ENCODE peak calls at places on chromosomes 2 and 18, in five cellular contexts. One of them, this sample, is unnamed.
A peak's percentile ranks its signal among the peaks of the same experiment; 100 is the strongest.

GRCh38 chr2:227370791-227371312 is 8.3 kb downstream of the TM4SF20 start:
- DNase-seq in foreskin keratinocyte: no peak
- DNase-seq in K562: no peak
- DNase-seq in cardiac muscle cell: peak; percentile 89
- DNase-seq in heart right ventricle: peak; percentile 16
- DNase-seq in this sample: peak; percentile 26

GRCh38 chr2:200426754-200427153 is 83.1 kb downstream of the KCTD18 start:
- DNase-seq in foreskin keratinocyte: no peak
- DNase-seq in K562: no peak
- DNase-seq in cardiac muscle cell: no peak
- DNase-seq in heart right ventricle: no peak
- DNase-seq in this sample: no peak

GRCh38 chr2:183998041-183998796 is 600.1 kb upstream of the ZNF804A start:
- DNase-seq in foreskin keratinocyte: no peak
- DNase-seq in K562: no peak
- DNase-seq in cardiac muscle cell: no peak
- DNase-seq in heart right ventricle: no peak
- DNase-seq in this sample: no peak

GRCh38 chr2:160498147-160498546 is 4.5 kb upstream of the RBMS1 start:
- DNase-seq in foreskin keratinocyte: no peak
- DNase-seq in K562: no peak
- DNase-seq in cardiac muscle cell: no peak
- DNase-seq in heart right ventricle: no peak
- DNase-seq in this sample: no peak

GRCh38 chr2:204180671-204181070 is 244.1 kb downstream of the ICOS start:
- DNase-seq in foreskin keratinocyte: no peak
- DNase-seq in K562: no peak
- DNase-seq in cardiac muscle cell: no peak
- DNase-seq in heart right ventricle: no peak
- DNase-seq in this sample: no peak

GRCh38 chr2:30984141-30984540 is 154.1 kb downstream of the GALNT14 start:
- DNase-seq in foreskin keratinocyte: no peak
- DNase-seq in K562: no peak
- DNase-seq in cardiac muscle cell: no peak
- DNase-seq in heart right ventricle: peak; percentile 41
- DNase-seq in this sample: no peak

GRCh38 chr18:433297-433696 is 67.2 kb downstream of the COLEC12 start:
- DNase-seq in foreskin keratinocyte: no peak
- DNase-seq in K562: no peak
- DNase-seq in cardiac muscle cell: no peak
- DNase-seq in heart right ventricle: no peak
- DNase-seq in this sample: no peak

GRCh38 chr2:236047886-236048540 is 120.2 kb downstream of the GBX2 start:
- DNase-seq in foreskin keratinocyte: peak; percentile 17
- DNase-seq in K562: no peak
- DNase-seq in cardiac muscle cell: no peak
- DNase-seq in heart right ventricle: no peak
- DNase-seq in this sample: no peak

GRCh38 chr2:191065785-191066184 is 51.8 kb upstream of the STAT1 start:
- DNase-seq in foreskin keratinocyte: no peak
- DNase-seq in K562: no peak
- DNase-seq in cardiac muscle cell: peak; percentile 54
- DNase-seq in heart right ventricle: no peak
- DNase-seq in this sample: no peak

GRCh38 chr18:63155169-63155852 is 164.3 kb downstream of the BCL2 start:
- DNase-seq in foreskin keratinocyte: peak; percentile 15
- DNase-seq in K562: peak; percentile 47
- DNase-seq in cardiac muscle cell: peak; percentile 44
- DNase-seq in heart right ventricle: peak; percentile 72
- DNase-seq in this sample: no peak

GRCh38 chr18:59485382-59485781 is 126.3 kb upstream of the LMAN1 start:
- DNase-seq in foreskin keratinocyte: no peak
- DNase-seq in K562: no peak
- DNase-seq in cardiac muscle cell: no peak
- DNase-seq in heart right ventricle: no peak
- DNase-seq in this sample: no peak

GRCh38 chr18:58624011-58624410 is 4.9 kb downstream of the ALPK2 start:
- DNase-seq in foreskin keratinocyte: no peak
- DNase-seq in K562: no peak
- DNase-seq in cardiac muscle cell: no peak
- DNase-seq in heart right ventricle: peak; percentile 42
- DNase-seq in this sample: no peak

GRCh38 chr2:201813996-201814845 is 7.9 kb downstream of the CDK15 start:
- DNase-seq in foreskin keratinocyte: no peak
- DNase-seq in K562: no peak
- DNase-seq in cardiac muscle cell: peak; percentile 13
- DNase-seq in heart right ventricle: no peak
- DNase-seq in this sample: no peak

GRCh38 chr18:23177433-23178072 is 42.3 kb downstream of the CABLES1 start:
- DNase-seq in foreskin keratinocyte: no peak
- DNase-seq in K562: no peak
- DNase-seq in cardiac muscle cell: no peak
- DNase-seq in heart right ventricle: no peak
- DNase-seq in this sample: no peak

GRCh38 chr2:42918671-42919335 is 126.4 kb upstream of the HAAO start:
- DNase-seq in foreskin keratinocyte: no peak
- DNase-seq in K562: no peak
- DNase-seq in cardiac muscle cell: no peak
- DNase-seq in heart right ventricle: no peak
- DNase-seq in this sample: no peak

GRCh38 chr2:80217446-80217845 is 87.1 kb downstream of the LRRTM1 start:
- DNase-seq in foreskin keratinocyte: no peak
- DNase-seq in K562: no peak
- DNase-seq in cardiac muscle cell: no peak
- DNase-seq in heart right ventricle: no peak
- DNase-seq in this sample: no peak

GRCh38 chr2:122643725-122644329 is 888.4 kb downstream of the TSN start:
- DNase-seq in foreskin keratinocyte: peak; percentile 88
- DNase-seq in K562: no peak
- DNase-seq in cardiac muscle cell: peak; percentile 90
- DNase-seq in heart right ventricle: peak; percentile 13
- DNase-seq in this sample: no peak

GRCh38 chr2:235027558-235028214 is 75.9 kb downstream of the SH3BP4 start:
- DNase-seq in foreskin keratinocyte: peak; percentile 69
- DNase-seq in K562: no peak
- DNase-seq in cardiac muscle cell: peak; percentile 70
- DNase-seq in heart right ventricle: no peak
- DNase-seq in this sample: no peak

DNA sequence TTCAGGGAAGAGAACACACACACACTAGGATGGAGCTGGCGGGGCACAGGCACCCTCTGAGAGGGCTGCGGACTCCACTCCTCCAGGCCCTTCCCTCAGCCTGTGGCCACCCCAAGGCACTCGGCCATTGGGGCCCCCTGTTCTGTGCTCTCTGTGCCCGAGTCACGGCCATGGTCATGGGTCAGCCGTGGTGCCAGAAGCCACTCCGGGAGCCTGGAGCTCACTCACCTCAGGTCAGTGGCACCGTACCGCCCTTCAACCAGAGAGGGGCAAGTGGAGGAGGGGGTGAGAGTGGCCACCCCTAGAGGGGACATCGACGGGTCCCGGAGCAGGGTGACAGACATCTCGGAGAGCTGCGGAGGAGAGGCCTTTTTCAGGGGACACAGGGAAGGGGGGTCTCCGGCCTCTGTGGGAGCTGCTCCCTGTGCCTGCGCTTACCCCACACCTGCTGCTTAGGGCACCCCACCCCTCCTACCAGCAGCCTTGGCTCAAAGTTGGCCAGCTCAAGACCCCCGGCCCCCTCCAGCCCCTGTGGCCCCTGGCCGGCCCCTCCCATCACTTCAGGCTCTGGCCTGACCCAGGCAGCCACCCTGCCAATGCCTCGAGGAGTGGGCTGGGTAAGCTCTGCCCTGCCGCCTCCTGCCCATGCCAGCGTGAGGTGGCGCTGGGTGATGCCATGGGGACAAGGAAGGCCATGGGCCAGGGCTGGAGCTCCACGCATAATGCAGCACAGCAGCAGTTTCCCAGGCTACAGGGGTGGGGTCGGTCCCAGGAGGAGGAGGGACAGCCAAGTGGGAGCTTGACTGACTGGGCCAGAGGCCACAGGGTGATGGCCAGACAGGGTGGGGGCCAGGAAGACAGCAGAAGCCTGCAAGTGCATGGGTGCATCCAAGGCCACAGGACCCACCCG is 29.3 kb downstream of the AQP12A start:
- DNase-seq in foreskin keratinocyte: no peak
- DNase-seq in K562: no peak
- DNase-seq in cardiac muscle cell: no peak
- DNase-seq in heart right ventricle: no peak
- DNase-seq in this sample: no peak
- H3K27me3 ChIP-seq in foreskin keratinocyte: no peaks in the 10 kb centered on the region
- H3K27me3 ChIP-seq in K562: peaks cover 4% of the 10 kb centered on the region
- H3K27me3 ChIP-seq in cardiac muscle cell: no peaks in the 10 kb centered on the region
- H3K27me3 ChIP-seq in heart right ventricle: no peaks in the 10 kb centered on the region
- H3K27me3 ChIP-seq in this sample: peaks cover 2% of the 10 kb centered on the region

GRCh38 chr2:47510745-47511144 is 107.8 kb downstream of the MSH2 start:
- DNase-seq in foreskin keratinocyte: no peak
- DNase-seq in K562: no peak
- DNase-seq in cardiac muscle cell: no peak
- DNase-seq in heart right ventricle: no peak
- DNase-seq in this sample: no peak

GRCh38 chr2:47509250-47509649 is 106.3 kb downstream of the MSH2 start:
- DNase-seq in foreskin keratinocyte: no peak
- DNase-seq in K562: no peak
- DNase-seq in cardiac muscle cell: peak; percentile 34
- DNase-seq in heart right ventricle: no peak
- DNase-seq in this sample: no peak

GRCh38 chr2:47512581-47513083 is 109.7 kb downstream of the MSH2 start:
- DNase-seq in foreskin keratinocyte: no peak
- DNase-seq in K562: peak; percentile 50
- DNase-seq in cardiac muscle cell: peak; percentile 30
- DNase-seq in heart right ventricle: no peak
- DNase-seq in this sample: peak; percentile 29

GRCh38 chr2:47508641-47509040 is 105.7 kb downstream of the MSH2 start:
- DNase-seq in foreskin keratinocyte: no peak
- DNase-seq in K562: no peak
- DNase-seq in cardiac muscle cell: no peak
- DNase-seq in heart right ventricle: no peak
- DNase-seq in this sample: no peak

DNA sequence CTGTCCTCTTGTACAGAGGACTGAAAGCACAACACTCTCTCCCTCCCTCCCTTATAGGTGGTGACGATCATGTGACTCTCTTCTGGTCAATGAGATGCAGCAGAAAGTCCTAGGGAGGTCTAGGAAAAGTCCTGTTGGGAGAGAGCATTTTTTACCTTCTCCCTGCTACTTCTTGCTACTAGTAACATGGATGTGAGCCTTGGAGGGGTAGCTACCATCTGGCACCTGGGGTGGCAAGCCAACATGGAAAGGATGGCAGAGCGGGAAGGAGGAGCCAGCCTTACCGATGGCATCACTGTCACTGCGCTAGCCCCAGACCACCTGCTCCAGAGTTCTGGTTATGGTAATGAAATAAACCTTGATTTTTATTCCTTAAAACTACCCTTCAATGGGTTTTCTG is 107.0 kb downstream of the MSH2 start:
- DNase-seq in foreskin keratinocyte: no peak
- DNase-seq in K562: no peak
- DNase-seq in cardiac muscle cell: no peak
- DNase-seq in heart right ventricle: no peak
- DNase-seq in this sample: no peak
- H3K27me3 ChIP-seq in foreskin keratinocyte: peaks cover 3% of the 10 kb centered on the region
- H3K27me3 ChIP-seq in K562: peaks cover 12% of the 10 kb centered on the region
- H3K27me3 ChIP-seq in cardiac muscle cell: no peaks in the 10 kb centered on the region
- H3K27me3 ChIP-seq in heart right ventricle: no peaks in the 10 kb centered on the region
- H3K27me3 ChIP-seq in this sample: peaks cover 10% of the 10 kb centered on the region

GRCh38 chr2:17539596-17539992 is 902 bp upstream of the VSNL1 start:
- DNase-seq in foreskin keratinocyte: peak; percentile 67
- DNase-seq in K562: no peak
- DNase-seq in cardiac muscle cell: peak; percentile 33
- DNase-seq in heart right ventricle: peak; percentile 23
- DNase-seq in this sample: no peak
- H3K27me3 ChIP-seq in foreskin keratinocyte: no peaks in the 10 kb centered on the region
- H3K27me3 ChIP-seq in K562: peaks cover 41% of the 10 kb centered on the region
- H3K27me3 ChIP-seq in cardiac muscle cell: peaks cover 56% of the 10 kb centered on the region
- H3K27me3 ChIP-seq in heart right ventricle: peaks cover 62% of the 10 kb centered on the region
- H3K27me3 ChIP-seq in this sample: peaks cover 17% of the 10 kb centered on the region

DNA sequence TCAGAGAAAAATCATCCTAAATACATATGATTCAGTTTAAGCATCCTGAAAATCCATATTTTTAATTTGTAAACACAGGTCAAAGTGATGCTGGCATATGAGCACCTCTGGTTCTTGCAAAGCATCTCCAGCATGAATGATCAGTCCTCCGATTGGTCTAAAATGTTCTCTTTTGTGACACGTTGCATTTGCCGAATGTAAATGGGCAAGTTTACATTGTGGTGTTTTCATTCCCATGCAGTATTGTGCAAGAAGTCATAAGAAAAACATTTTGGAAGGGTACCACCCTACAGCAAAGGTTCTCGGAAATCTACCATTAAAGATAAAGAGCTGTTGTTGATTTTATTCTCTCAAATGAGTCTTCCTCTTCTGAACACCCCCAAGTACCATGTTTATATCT is 108.0 kb upstream of the UNC80 start:
- DNase-seq in foreskin keratinocyte: no peak
- DNase-seq in K562: no peak
- DNase-seq in cardiac muscle cell: no peak
- DNase-seq in heart right ventricle: no peak
- DNase-seq in this sample: no peak
- H3K27me3 ChIP-seq in foreskin keratinocyte: no peaks in the 10 kb centered on the region
- H3K27me3 ChIP-seq in K562: no peaks in the 10 kb centered on the region
- H3K27me3 ChIP-seq in cardiac muscle cell: no peaks in the 10 kb centered on the region
- H3K27me3 ChIP-seq in heart right ventricle: no peaks in the 10 kb centered on the region
- H3K27me3 ChIP-seq in this sample: no peaks in the 10 kb centered on the region

GRCh38 chr2:241546771-241547498 is 11.6 kb upstream of the BOK start:
- DNase-seq in foreskin keratinocyte: peak; percentile 74
- DNase-seq in K562: no peak
- DNase-seq in cardiac muscle cell: peak; percentile 94
- DNase-seq in heart right ventricle: no peak
- DNase-seq in this sample: peak; percentile 75
- H3K27me3 ChIP-seq in foreskin keratinocyte: peaks cover 12% of the 10 kb centered on the region
- H3K27me3 ChIP-seq in K562: no peaks in the 10 kb centered on the region
- H3K27me3 ChIP-seq in cardiac muscle cell: peaks cover 16% of the 10 kb centered on the region
- H3K27me3 ChIP-seq in heart right ventricle: peaks cover 16% of the 10 kb centered on the region
- H3K27me3 ChIP-seq in this sample: no peaks in the 10 kb centered on the region

DNA sequence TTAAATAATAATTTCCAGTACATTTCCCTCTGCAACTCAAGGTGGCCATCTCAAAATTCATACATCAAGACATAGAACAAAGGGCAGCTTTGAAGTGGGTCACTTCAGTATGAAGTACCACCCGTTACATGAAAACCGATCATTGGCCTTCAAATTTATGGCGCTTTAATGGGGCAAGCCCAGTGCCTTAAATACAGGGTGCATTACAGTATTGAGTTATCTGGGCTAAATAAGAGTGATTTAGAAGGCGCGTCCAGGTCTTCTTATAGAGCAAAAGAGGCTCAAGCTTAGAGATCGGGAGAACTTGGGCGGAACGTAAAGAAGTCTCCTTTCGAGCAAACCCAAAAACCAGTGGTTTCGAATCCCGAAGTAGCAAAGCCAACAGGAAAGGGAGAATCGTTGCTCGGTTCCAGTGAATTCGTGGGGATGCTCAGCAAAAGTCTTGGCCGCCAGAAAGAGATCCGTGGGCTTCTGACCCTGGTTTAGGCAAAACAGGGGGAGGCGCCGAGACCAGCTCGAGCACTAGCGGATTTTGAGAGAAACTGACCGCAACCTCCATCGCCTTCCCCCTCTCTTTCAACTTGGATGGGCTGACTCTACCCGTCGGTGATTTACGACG is 7.2 kb downstream of the HOXD3 start:
- DNase-seq in foreskin keratinocyte: no peak
- DNase-seq in K562: no peak
- DNase-seq in cardiac muscle cell: no peak
- DNase-seq in heart right ventricle: no peak
- DNase-seq in this sample: no peak
- H3K27me3 ChIP-seq in foreskin keratinocyte: peaks cover 98% of the 10 kb centered on the region
- H3K27me3 ChIP-seq in K562: peaks cover 63% of the 10 kb centered on the region
- H3K27me3 ChIP-seq in cardiac muscle cell: peaks cover 100% of the 10 kb centered on the region
- H3K27me3 ChIP-seq in heart right ventricle: peaks cover 100% of the 10 kb centered on the region
- H3K27me3 ChIP-seq in this sample: peaks cover 77% of the 10 kb centered on the region